ENCODE peak calls at places on chromosomes 12 and 14, in nine cellular contexts. One of them, this sample, is unnamed.

GRCh38 chr12:103882861-103883596 is 42.0 kb upstream of the NT5DC3 start:
- DNase-seq in tibial artery: no peak
- DNase-seq in PC-3: peak; percentile 89
- DNase-seq in colonic mucosa: no peak
- DNase-seq in brain microvascular endothelial cell: no peak
- DNase-seq in lower lobe of right lung: no peak
- DNase-seq in psoas muscle: no peak
- DNase-seq in stomach: no peak
- DNase-seq in tibial nerve: no peak
- DNase-seq in this sample: no peak

GRCh38 chr12:111686574-111687105 is 787 bp downstream of the ACAD10 start:
- DNase-seq in tibial artery: no peak
- DNase-seq in PC-3: no peak
- DNase-seq in colonic mucosa: no peak
- DNase-seq in brain microvascular endothelial cell: peak; percentile 12
- DNase-seq in lower lobe of right lung: no peak
- DNase-seq in psoas muscle: no peak
- DNase-seq in stomach: no peak
- DNase-seq in tibial nerve: no peak
- DNase-seq in this sample: no peak

GRCh38 chr14:95133282-95133681 is 24.0 kb downstream of the DICER1 start:
- DNase-seq in tibial artery: no peak
- DNase-seq in PC-3: no peak
- DNase-seq in colonic mucosa: no peak
- DNase-seq in brain microvascular endothelial cell: no peak
- DNase-seq in lower lobe of right lung: no peak
- DNase-seq in psoas muscle: no peak
- DNase-seq in stomach: no peak
- DNase-seq in tibial nerve: no peak
- DNase-seq in this sample: no peak

GRCh38 chr12:26091837-26092236 is 33.0 kb downstream of the BHLHE41 start:
- DNase-seq in tibial artery: no peak
- DNase-seq in PC-3: peak; percentile 47
- DNase-seq in colonic mucosa: no peak
- DNase-seq in brain microvascular endothelial cell: no peak
- DNase-seq in lower lobe of right lung: no peak
- DNase-seq in psoas muscle: no peak
- DNase-seq in stomach: no peak
- DNase-seq in tibial nerve: no peak
- DNase-seq in this sample: no peak

GRCh38 chr14:58200480-58200841 is 512 bp downstream of the ACTR10 start:
- DNase-seq in tibial artery: no peak
- DNase-seq in PC-3: peak; percentile 41
- DNase-seq in colonic mucosa: no peak
- DNase-seq in brain microvascular endothelial cell: no peak
- DNase-seq in lower lobe of right lung: no peak
- DNase-seq in psoas muscle: no peak
- DNase-seq in stomach: no peak
- DNase-seq in tibial nerve: no peak
- DNase-seq in this sample: no peak

GRCh38 chr14:61178226-61179060 is 102.7 kb downstream of the TMEM30B start:
- DNase-seq in tibial artery: peak; percentile 76
- DNase-seq in PC-3: peak; percentile 99
- DNase-seq in colonic mucosa: no peak
- DNase-seq in brain microvascular endothelial cell: peak; percentile 97
- DNase-seq in lower lobe of right lung: no peak
- DNase-seq in psoas muscle: no peak
- DNase-seq in stomach: no peak
- DNase-seq in tibial nerve: no peak
- DNase-seq in this sample: no peak

GRCh38 chr12:17062296-17063061 is 456.5 kb upstream of the LMO3 start:
- DNase-seq in tibial artery: no peak
- DNase-seq in PC-3: peak; percentile 59
- DNase-seq in colonic mucosa: no peak
- DNase-seq in brain microvascular endothelial cell: no peak
- DNase-seq in lower lobe of right lung: no peak
- DNase-seq in psoas muscle: no peak
- DNase-seq in stomach: no peak
- DNase-seq in tibial nerve: no peak
- DNase-seq in this sample: no peak

GRCh38 chr14:76937181-76938091 is 91.1 kb downstream of the IRF2BPL start:
- DNase-seq in tibial artery: peak; percentile 83
- DNase-seq in PC-3: no peak
- DNase-seq in colonic mucosa: no peak
- DNase-seq in brain microvascular endothelial cell: peak; percentile 89
- DNase-seq in lower lobe of right lung: no peak
- DNase-seq in psoas muscle: peak; percentile 85
- DNase-seq in stomach: peak; percentile 39
- DNase-seq in tibial nerve: no peak
- DNase-seq in this sample: no peak

GRCh38 chr12:6205144-6205539 is 4.9 kb downstream of the CD9 start:
- DNase-seq in tibial artery: peak; percentile 83
- DNase-seq in PC-3: no peak
- DNase-seq in colonic mucosa: peak; percentile 44
- DNase-seq in brain microvascular endothelial cell: no peak
- DNase-seq in lower lobe of right lung: no peak
- DNase-seq in psoas muscle: peak; percentile 68
- DNase-seq in stomach: no peak
- DNase-seq in tibial nerve: no peak
- DNase-seq in this sample: no peak

GRCh38 chr12:124457287-124458219 is 109.9 kb downstream of the NCOR2 start:
- DNase-seq in tibial artery: peak; percentile 97
- DNase-seq in PC-3: no peak
- DNase-seq in colonic mucosa: peak; percentile 70
- DNase-seq in brain microvascular endothelial cell: no peak
- DNase-seq in lower lobe of right lung: peak; percentile 86
- DNase-seq in psoas muscle: peak; percentile 92
- DNase-seq in stomach: peak; percentile 54
- DNase-seq in tibial nerve: peak; percentile 82
- DNase-seq in this sample: peak; percentile 64

GRCh38 chr12:49962861-49963765 is 1.4 kb downstream of the AQP5 start:
- DNase-seq in tibial artery: peak; percentile 74
- DNase-seq in PC-3: peak; percentile 91
- DNase-seq in colonic mucosa: peak; percentile 57
- DNase-seq in brain microvascular endothelial cell: no peak
- DNase-seq in lower lobe of right lung: peak; percentile 84
- DNase-seq in psoas muscle: no peak
- DNase-seq in stomach: peak; percentile 95
- DNase-seq in tibial nerve: no peak
- DNase-seq in this sample: no peak

GRCh38 chr14:62098357-62098756 is 336.1 kb downstream of the SNAPC1 start:
- DNase-seq in tibial artery: no peak
- DNase-seq in PC-3: no peak
- DNase-seq in colonic mucosa: no peak
- DNase-seq in brain microvascular endothelial cell: no peak
- DNase-seq in lower lobe of right lung: no peak
- DNase-seq in psoas muscle: no peak
- DNase-seq in stomach: no peak
- DNase-seq in tibial nerve: no peak
- DNase-seq in this sample: no peak

GRCh38 chr12:31985832-31986231 is 26.6 kb downstream of the RESF1 start:
- DNase-seq in tibial artery: no peak
- DNase-seq in PC-3: no peak
- DNase-seq in colonic mucosa: no peak
- DNase-seq in brain microvascular endothelial cell: no peak
- DNase-seq in lower lobe of right lung: no peak
- DNase-seq in psoas muscle: no peak
- DNase-seq in stomach: no peak
- DNase-seq in tibial nerve: no peak
- DNase-seq in this sample: no peak

GRCh38 chr14:60490270-60490669 is 4.4 kb upstream of the C14orf39 start:
- DNase-seq in tibial artery: no peak
- DNase-seq in PC-3: no peak
- DNase-seq in colonic mucosa: no peak
- DNase-seq in brain microvascular endothelial cell: no peak
- DNase-seq in lower lobe of right lung: no peak
- DNase-seq in psoas muscle: no peak
- DNase-seq in stomach: no peak
- DNase-seq in tibial nerve: no peak
- DNase-seq in this sample: no peak

GRCh38 chr14:73718742-73719251 is 4.6 kb upstream of the PNMA1 start:
- DNase-seq in tibial artery: peak; percentile 79
- DNase-seq in PC-3: no peak
- DNase-seq in colonic mucosa: no peak
- DNase-seq in brain microvascular endothelial cell: no peak
- DNase-seq in lower lobe of right lung: no peak
- DNase-seq in psoas muscle: no peak
- DNase-seq in stomach: no peak
- DNase-seq in tibial nerve: no peak
- DNase-seq in this sample: no peak

GRCh38 chr14:101335061-101335661 is 226.1 kb upstream of the DIO3 start:
- DNase-seq in tibial artery: no peak
- DNase-seq in PC-3: no peak
- DNase-seq in colonic mucosa: no peak
- DNase-seq in brain microvascular endothelial cell: no peak
- DNase-seq in lower lobe of right lung: no peak
- DNase-seq in psoas muscle: no peak
- DNase-seq in stomach: no peak
- DNase-seq in tibial nerve: no peak
- DNase-seq in this sample: no peak

GRCh38 chr12:71282020-71282419 is 124.2 kb upstream of the TSPAN8 start:
- DNase-seq in tibial artery: no peak
- DNase-seq in PC-3: peak; percentile 15
- DNase-seq in colonic mucosa: no peak
- DNase-seq in brain microvascular endothelial cell: no peak
- DNase-seq in lower lobe of right lung: no peak
- DNase-seq in psoas muscle: no peak
- DNase-seq in stomach: no peak
- DNase-seq in tibial nerve: no peak
- DNase-seq in this sample: no peak

GRCh38 chr14:104462651-104463630 is 116.6 kb upstream of the C14orf180 start:
- DNase-seq in tibial artery: peak; percentile 48
- DNase-seq in PC-3: peak; percentile 37
- DNase-seq in colonic mucosa: no peak
- DNase-seq in brain microvascular endothelial cell: no peak
- DNase-seq in lower lobe of right lung: no peak
- DNase-seq in psoas muscle: no peak
- DNase-seq in stomach: no peak
- DNase-seq in tibial nerve: no peak
- DNase-seq in this sample: no peak
- H3K36me3 ChIP-seq in tibial artery: no peaks in the 10 kb centered on the region
- H3K36me3 ChIP-seq in PC-3: no peaks in the 10 kb centered on the region
- H3K36me3 ChIP-seq in colonic mucosa: no peaks in the 10 kb centered on the region
- H3K36me3 ChIP-seq in brain microvascular endothelial cell: no peaks in the 10 kb centered on the region
- H3K36me3 ChIP-seq in lower lobe of right lung: no peaks in the 10 kb centered on the region
- H3K36me3 ChIP-seq in psoas muscle: no peaks in the 10 kb centered on the region
- H3K36me3 ChIP-seq in stomach: no peaks in the 10 kb centered on the region
- H3K36me3 ChIP-seq in tibial nerve: no peaks in the 10 kb centered on the region
- H3K36me3 ChIP-seq in this sample: no peaks in the 10 kb centered on the region

DNA sequence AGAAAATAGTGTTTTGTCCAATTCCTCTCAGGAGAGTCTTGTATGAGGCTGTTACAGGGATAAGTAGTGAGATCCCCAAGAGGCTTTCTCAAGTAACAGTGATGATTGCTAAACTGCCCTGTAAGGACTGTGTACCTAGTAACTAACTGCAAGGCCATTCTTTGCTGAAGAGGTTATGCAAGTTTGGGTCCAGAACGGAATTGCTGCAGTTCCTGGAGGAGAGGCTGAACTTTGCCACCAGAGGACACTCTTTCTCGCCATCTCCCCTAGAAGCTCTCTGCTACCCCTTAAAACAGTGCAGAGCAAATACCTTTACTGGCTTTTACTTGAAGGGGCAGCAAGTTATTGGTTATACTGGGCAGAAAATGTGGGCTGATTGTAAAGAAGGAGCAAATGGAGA is 180.0 kb downstream of the RBM19 start:
- DNase-seq in tibial artery: no peak
- DNase-seq in PC-3: peak; percentile 53
- DNase-seq in colonic mucosa: no peak
- DNase-seq in brain microvascular endothelial cell: no peak
- DNase-seq in lower lobe of right lung: no peak
- DNase-seq in psoas muscle: no peak
- DNase-seq in stomach: no peak
- DNase-seq in tibial nerve: no peak
- DNase-seq in this sample: no peak
- TF ChIP-seq CTCF in tibial artery: no peak
- TF ChIP-seq CTCF in PC-3: peak; percentile 59
- TF ChIP-seq CTCF in colonic mucosa: no peak
- TF ChIP-seq CTCF in brain microvascular endothelial cell: peak; percentile 35
- TF ChIP-seq CTCF in lower lobe of right lung: no peak
- TF ChIP-seq CTCF in psoas muscle: no peak
- TF ChIP-seq CTCF in stomach: no peak
- TF ChIP-seq CTCF in tibial nerve: no peak
- TF ChIP-seq CTCF in this sample: no peak

GRCh38 chr12:108644743-108645120 is 11.0 kb upstream of the SELPLG start:
- DNase-seq in tibial artery: no peak
- DNase-seq in PC-3: no peak
- DNase-seq in colonic mucosa: no peak
- DNase-seq in brain microvascular endothelial cell: no peak
- DNase-seq in lower lobe of right lung: no peak
- DNase-seq in psoas muscle: no peak
- DNase-seq in stomach: no peak
- DNase-seq in tibial nerve: no peak
- DNase-seq in this sample: no peak
- H3K36me3 ChIP-seq in tibial artery: peaks cover 34% of the 10 kb centered on the region
- H3K36me3 ChIP-seq in PC-3: peaks cover 50% of the 10 kb centered on the region
- H3K36me3 ChIP-seq in colonic mucosa: peaks cover 20% of the 10 kb centered on the region
- H3K36me3 ChIP-seq in brain microvascular endothelial cell: peaks cover 64% of the 10 kb centered on the region
- H3K36me3 ChIP-seq in lower lobe of right lung: peaks cover 40% of the 10 kb centered on the region
- H3K36me3 ChIP-seq in psoas muscle: peaks cover 13% of the 10 kb centered on the region
- H3K36me3 ChIP-seq in stomach: peaks cover 51% of the 10 kb centered on the region
- H3K36me3 ChIP-seq in tibial nerve: peaks cover 37% of the 10 kb centered on the region
- H3K36me3 ChIP-seq in this sample: no peaks in the 10 kb centered on the region

GRCh38 chr12:104986022-104986941 is at the start of gene NOPCHAP1:
- DNase-seq in tibial artery: peak; percentile 97
- DNase-seq in PC-3: peak; percentile 94
- DNase-seq in colonic mucosa: peak; percentile 97
- DNase-seq in brain microvascular endothelial cell: peak; percentile 86
- DNase-seq in lower lobe of right lung: peak; percentile 94
- DNase-seq in psoas muscle: peak; percentile 95
- DNase-seq in stomach: peak; percentile 94
- DNase-seq in tibial nerve: peak; percentile 91
- DNase-seq in this sample: peak; percentile 89

GRCh38 chr12:104990950-104991349 is 4.8 kb downstream of the NOPCHAP1 start:
- DNase-seq in tibial artery: no peak
- DNase-seq in PC-3: no peak
- DNase-seq in colonic mucosa: no peak
- DNase-seq in brain microvascular endothelial cell: no peak
- DNase-seq in lower lobe of right lung: no peak
- DNase-seq in psoas muscle: no peak
- DNase-seq in stomach: no peak
- DNase-seq in tibial nerve: no peak
- DNase-seq in this sample: no peak

DNA sequence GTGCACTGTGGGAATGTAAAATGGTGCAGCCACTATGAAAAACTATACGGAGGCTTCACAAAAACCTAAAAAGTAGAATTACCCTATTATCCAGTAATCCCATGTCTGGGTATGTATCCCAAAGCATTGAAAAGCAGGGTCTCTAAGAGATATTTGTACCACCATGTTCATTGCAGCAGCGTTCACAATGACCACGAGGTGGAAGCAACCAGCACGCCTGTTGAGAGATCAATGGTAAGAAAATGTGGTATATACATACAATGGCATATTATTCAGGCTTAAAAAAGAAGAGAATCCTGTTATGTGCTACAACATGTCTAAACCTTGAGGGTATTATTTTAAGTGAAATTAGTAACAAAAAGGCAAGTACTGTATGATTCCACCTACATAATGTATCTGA is 910 bp upstream of the NOPCHAP1 start:
- DNase-seq in tibial artery: no peak
- DNase-seq in PC-3: no peak
- DNase-seq in colonic mucosa: no peak
- DNase-seq in brain microvascular endothelial cell: no peak
- DNase-seq in lower lobe of right lung: no peak
- DNase-seq in psoas muscle: no peak
- DNase-seq in stomach: no peak
- DNase-seq in tibial nerve: no peak
- DNase-seq in this sample: no peak
- TF ChIP-seq CTCF in tibial artery: no peak
- TF ChIP-seq CTCF in PC-3: peak; percentile 19
- TF ChIP-seq CTCF in colonic mucosa: no peak
- TF ChIP-seq CTCF in brain microvascular endothelial cell: no peak
- TF ChIP-seq CTCF in lower lobe of right lung: no peak
- TF ChIP-seq CTCF in psoas muscle: no peak
- TF ChIP-seq CTCF in stomach: no peak
- TF ChIP-seq CTCF in tibial nerve: no peak
- TF ChIP-seq CTCF in this sample: no peak

This sample was measured in CD8-positive, alpha-beta T cell.